ENCODE peak calls at places on chromosomes 1 and 21, in seven cellular contexts. W, V, A, B, P, Y and Q are unnamed samples.

GRCh38 chr1:163171826-163172225 is 30.9 kb downstream of the RGS5 start:
- DNase-seq in W (no peak), V (no peak), A (no peak), B (no peak), P (no peak), Y (no peak), Q (no peak)

GRCh38 chr1:167238713-167239112 is 18.0 kb downstream of the POU2F1 start:
- DNase-seq in W (no peak), V (no peak), A (no peak), B (no peak), P (no peak), Y (no peak), Q (no peak)

GRCh38 chr1:64823691-64824476 is 79.0 kb downstream of the RAVER2 start:
- DNase-seq in W (peak; percentile 54), V (peak; percentile 61), A (peak; percentile 81), B (no peak), P (peak; percentile 45), Y (peak; percentile 36), Q (peak; percentile 42)

GRCh38 chr21:34941162-34941561 is 107.9 kb downstream of the RUNX1 start:
- DNase-seq in W (no peak), V (no peak), A (no peak), B (no peak), P (no peak), Y (no peak), Q (no peak)

GRCh38 chr1:93571623-93572310 is 109.9 kb downstream of the BCAR3 start:
- DNase-seq in W (no peak), V (no peak), A (no peak), B (no peak), P (no peak), Y (no peak), Q (no peak)

GRCh38 chr21:39263372-39263771 is 50.1 kb downstream of the BRWD1 start:
- DNase-seq in W (no peak), V (no peak), A (no peak), B (no peak), P (no peak), Y (no peak), Q (no peak)

GRCh38 chr1:111140680-111140967 is 601 bp downstream of the CEPT1 start:
- DNase-seq in W (peak; percentile 61), V (no peak), A (no peak), B (no peak), P (no peak), Y (no peak), Q (no peak)

GRCh38 chr1:94434339-94435092 is 16.3 kb downstream of the ABCD3 start:
- DNase-seq in W (no peak), V (no peak), A (no peak), B (no peak), P (no peak), Y (no peak), Q (no peak)

GRCh38 chr1:161506336-161507223 is 1.3 kb downstream of the FCGR2A start:
- DNase-seq in W (no peak), V (peak; percentile 76), A (no peak), B (no peak), P (no peak), Y (no peak), Q (no peak)

GRCh38 chr1:154765970-154766369 is 104.1 kb downstream of the KCNN3 start:
- DNase-seq in W (no peak), V (peak; percentile 33), A (no peak), B (no peak), P (no peak), Y (no peak), Q (no peak)

GRCh38 chr1:63843884-63844283 is 70.1 kb downstream of the ROR1 start:
- DNase-seq in W (no peak), V (no peak), A (no peak), B (no peak), P (no peak), Y (no peak), Q (no peak)

GRCh38 chr1:209850342-209850979 is 22.7 kb downstream of the UTP25 start:
- DNase-seq in W (no peak), V (no peak), A (no peak), B (no peak), P (no peak), Y (no peak), Q (peak; percentile 60)

GRCh38 chr1:208245185-208245705 is 1.1 kb upstream of the PLXNA2 start:
- DNase-seq in W (peak; percentile 84), V (peak; percentile 88), A (peak; percentile 97), B (peak; percentile 91), P (peak; percentile 61), Y (peak; percentile 94), Q (peak; percentile 87)

GRCh38 chr1:222817529-222817928 is 2.7 kb downstream of the DISP1 start:
- DNase-seq in W (peak; percentile 97), V (no peak), A (no peak), B (no peak), P (no peak), Y (peak; percentile 16), Q (no peak)

GRCh38 chr1:206551296-206551984 is 44.1 kb downstream of the RASSF5 start:
- DNase-seq in W (no peak), V (no peak), A (no peak), B (no peak), P (no peak), Y (no peak), Q (no peak)

GRCh38 chr1:71490432-71490831 is 409.6 kb upstream of the ZRANB2 start:
- DNase-seq in W (peak; percentile 42), V (no peak), A (no peak), B (no peak), P (no peak), Y (no peak), Q (no peak)

GRCh38 chr1:106536741-106537140 is 519.7 kb upstream of the PRMT6 start:
- DNase-seq in W (peak; percentile 78), V (no peak), A (no peak), B (no peak), P (no peak), Y (no peak), Q (no peak)

GRCh38 chr1:227948493-227949260 is 945 bp upstream of the WNT9A start:
- DNase-seq in W (no peak), V (peak; percentile 58), A (no peak), B (peak; percentile 54), P (no peak), Y (no peak), Q (no peak)

GRCh38 chr1:246122071-246122470 is 385.0 kb downstream of the SMYD3 start:
- DNase-seq in W (no peak), V (no peak), A (no peak), B (no peak), P (no peak), Y (no peak), Q (no peak)

GRCh38 chr1:118947790-118948189 is 40.4 kb downstream of the TBX15 start:
- DNase-seq in W (peak; percentile 75), V (no peak), A (no peak), B (no peak), P (no peak), Y (no peak), Q (no peak)

GRCh38 chr1:41876533-41877445 is 41.9 kb downstream of the HIVEP3 start:
- DNase-seq in W (peak; percentile 65), V (no peak), A (no peak), B (no peak), P (no peak), Y (no peak), Q (no peak)

GRCh38 chr1:41874350-41874749 is 44.4 kb downstream of the HIVEP3 start:
- DNase-seq in W (no peak), V (no peak), A (no peak), B (no peak), P (no peak), Y (no peak), Q (no peak)

GRCh38 chr1:41875487-41875886 is 43.2 kb downstream of the HIVEP3 start:
- DNase-seq in W (no peak), V (no peak), A (no peak), B (peak; percentile 80), P (no peak), Y (no peak), Q (no peak)

GRCh38 chr1:41872074-41872473 is 46.6 kb downstream of the HIVEP3 start:
- DNase-seq in W (no peak), V (no peak), A (no peak), B (no peak), P (no peak), Y (no peak), Q (no peak)

DNA sequence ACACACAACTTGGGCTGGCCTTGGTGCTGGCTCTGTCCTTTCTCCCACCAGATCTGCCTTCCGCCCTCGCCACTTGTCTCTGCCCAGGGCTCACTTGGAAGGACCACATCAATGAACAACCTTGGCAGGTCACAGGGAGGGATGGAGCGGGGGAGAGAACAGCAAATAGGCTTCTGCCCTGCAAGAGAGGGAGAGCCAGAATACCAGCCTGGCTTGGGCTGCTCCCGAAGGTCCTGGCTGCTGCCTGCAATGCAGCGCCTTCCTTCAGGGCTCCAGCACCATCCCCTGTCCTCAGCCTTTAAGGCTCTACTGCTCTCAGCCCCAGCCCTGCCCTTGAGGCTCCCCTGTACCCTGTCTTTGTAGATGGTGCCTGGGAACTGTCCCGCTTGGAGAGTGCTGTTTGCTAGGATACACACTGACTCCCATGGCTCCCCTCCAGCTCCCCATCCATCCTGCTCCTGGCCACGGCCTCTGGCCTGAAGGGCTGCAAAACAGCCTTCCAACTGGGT is 43.8 kb downstream of the HIVEP3 start:
- DNase-seq in W (no peak), V (no peak), A (no peak), B (no peak), P (no peak), Y (no peak), Q (no peak)
- H3K27ac ChIP-seq in W (no peak overlapping the region), V (no peak overlapping the region), A (no peak overlapping the region), B (no peak overlapping the region), P (no peak overlapping the region), Y (no peak overlapping the region), Q (no peak overlapping the region)

GRCh38 chr1:23118957-23119792 is 49.5 kb downstream of the LUZP1 start:
- DNase-seq in W (no peak), V (no peak), A (no peak), B (no peak), P (peak; percentile 25), Y (no peak), Q (no peak)
- H3K27ac ChIP-seq in W (no peak overlapping the region), V (peak overlapping the region; percentile 15), A (no peak overlapping the region), B (no peak overlapping the region), P (peak overlapping the region; percentile 31), Y (no peak overlapping the region), Q (no peak overlapping the region)

GRCh38 chr21:36768496-36768895 is 69.6 kb downstream of the SIM2 start:
- DNase-seq in W (no peak), V (no peak), A (no peak), B (no peak), P (no peak), Y (no peak), Q (no peak)

GRCh38 chr21:36776981-36777617 is 78.2 kb downstream of the SIM2 start:
- DNase-seq in W (peak; percentile 43), V (no peak), A (no peak), B (no peak), P (no peak), Y (no peak), Q (no peak)

GRCh38 chr21:36773111-36773510 is 74.2 kb downstream of the SIM2 start:
- DNase-seq in W (peak; percentile 86), V (peak; percentile 84), A (peak; percentile 52), B (peak; percentile 95), P (no peak), Y (peak; percentile 46), Q (no peak)

GRCh38 chr21:36769051-36769867 is 70.3 kb downstream of the SIM2 start:
- DNase-seq in W (peak; percentile 96), V (no peak), A (no peak), B (no peak), P (no peak), Y (no peak), Q (no peak)

GRCh38 chr21:36773995-36774394 is 75.1 kb downstream of the SIM2 start:
- DNase-seq in W (no peak), V (no peak), A (no peak), B (no peak), P (no peak), Y (no peak), Q (no peak)
- H3K27ac ChIP-seq in W (no peak overlapping the region), V (no peak overlapping the region), A (no peak overlapping the region), B (peak overlapping the region; percentile 47), P (no peak overlapping the region), Y (no peak overlapping the region), Q (no peak overlapping the region)

GRCh38 chr1:225780609-225781008 is 3.0 kb downstream of the SRP9 start:
- DNase-seq in W (no peak), V (no peak), A (no peak), B (no peak), P (no peak), Y (no peak), Q (no peak)
- H3K27ac ChIP-seq in W (no peak overlapping the region), V (no peak overlapping the region), A (no peak overlapping the region), B (peak overlapping the region; percentile 89), P (no peak overlapping the region), Y (no peak overlapping the region), Q (peak overlapping the region; percentile 26)